ENCODE peak calls at places on chromosome 7, in eight cellular contexts. U is cardiac fibroblast, H is AG04450, K is suprapubic skin, F is heart left ventricle, M is osteocyte, X is Peyer's patch, C is ovary. J is an unnamed sample.

GRCh38 chr7:36638586-36639265 is 85.6 kb downstream of the AOAH start:
- DNase-seq in U (no peak), H (no peak), K (no peak), F (no peak), M (no peak), X (no peak), C (no peak), J (no peak)

GRCh38 chr7:41425926-41426325 is 277.0 kb downstream of the INHBA start:
- DNase-seq in U (peak; percentile 33), H (peak; percentile 57), K (no peak), F (no peak), M (no peak), X (no peak), C (no peak), J (no peak)

GRCh38 chr7:140571537-140572122 is 69.0 kb downstream of the DENND2A start:
- DNase-seq in U (no peak), H (no peak), K (no peak), F (no peak), M (no peak), X (no peak), C (no peak), J (no peak)

GRCh38 chr7:155635817-155636216 is 8.6 kb upstream of the RBM33 start:
- DNase-seq in U (no peak), H (no peak), K (no peak), F (no peak), M (no peak), X (no peak), C (no peak), J (no peak)

GRCh38 chr7:29077854-29078253 is 68.5 kb downstream of the CPVL start:
- DNase-seq in U (no peak), H (no peak), K (no peak), F (no peak), M (no peak), X (no peak), C (no peak), J (no peak)

GRCh38 chr7:117995850-117996650 is 122.8 kb upstream of the CTTNBP2 start:
- DNase-seq in U (no peak), H (no peak), K (no peak), F (no peak), M (no peak), X (no peak), C (no peak), J (no peak)

GRCh38 chr7:123283373-123283772 is 83.6 kb upstream of the SLC13A1 start:
- DNase-seq in U (no peak), H (no peak), K (no peak), F (no peak), M (no peak), X (no peak), C (no peak), J (no peak)

GRCh38 chr7:4216016-4216415 is 466.1 kb upstream of the FOXK1 start:
- DNase-seq in U (no peak), H (no peak), K (no peak), F (no peak), M (no peak), X (no peak), C (no peak), J (no peak)

GRCh38 chr7:120370954-120371353 is 98.0 kb downstream of the KCND2 start:
- DNase-seq in U (no peak), H (no peak), K (no peak), F (no peak), M (no peak), X (no peak), C (no peak), J (no peak)

GRCh38 chr7:80949449-80949848 is 30.6 kb upstream of the SEMA3C start:
- DNase-seq in U (no peak), H (no peak), K (no peak), F (no peak), M (no peak), X (no peak), C (no peak), J (no peak)

GRCh38 chr7:19404912-19405329 is 259.7 kb upstream of the FERD3L start:
- DNase-seq in U (peak; percentile 92), H (peak; percentile 94), K (no peak), F (no peak), M (no peak), X (no peak), C (no peak), J (no peak)

GRCh38 chr7:7761974-7762769 is 43.8 kb upstream of the RPA3 start:
- DNase-seq in U (peak; percentile 58), H (no peak), K (no peak), F (no peak), M (no peak), X (no peak), C (no peak), J (no peak)

GRCh38 chr7:29569648-29570047 is 6.0 kb downstream of the PRR15 start:
- DNase-seq in U (no peak), H (no peak), K (no peak), F (no peak), M (no peak), X (no peak), C (no peak), J (no peak)

GRCh38 chr7:7351832-7352231 is 169.5 kb downstream of the C1GALT1 start:
- DNase-seq in U (no peak), H (no peak), K (no peak), F (no peak), M (no peak), X (no peak), C (no peak), J (no peak)

GRCh38 chr7:51274001-51274400 is 42.6 kb downstream of the COBL start:
- DNase-seq in U (no peak), H (no peak), K (no peak), F (no peak), M (no peak), X (no peak), C (no peak), J (no peak)

GRCh38 chr7:16753102-16753931 is at the start of gene TSPAN13:
- DNase-seq in U (peak; percentile 65), H (no peak), K (peak; percentile 79), F (peak; percentile 80), M (peak; percentile 89), X (peak; percentile 85), C (peak; percentile 51), J (peak; percentile 92)

GRCh38 chr7:151999337-152000090 is 26.0 kb upstream of the GALNT11 start:
- DNase-seq in U (peak; percentile 55), H (no peak), K (no peak), F (no peak), M (no peak), X (no peak), C (no peak), J (no peak)

GRCh38 chr7:20647908-20648776 is 32.7 kb downstream of the ABCB5 start:
- DNase-seq in U (peak; percentile 20), H (no peak), K (no peak), F (no peak), M (no peak), X (no peak), C (no peak), J (no peak)

GRCh38 chr7:130141161-130141857 is 63.9 kb downstream of the TMEM209 start:
- DNase-seq in U (peak; percentile 86), H (peak; percentile 18), K (no peak), F (peak; percentile 78), M (peak; percentile 85), X (peak; percentile 52), C (peak; percentile 84), J (peak; percentile 84)
- TF ChIP-seq CTCF in U (no peak), H (no peak), K (no peak), F (no peak), M (no peak), X (no peak), C (no peak), J (no peak)

GRCh38 chr7:108109216-108109908 is 20.8 kb downstream of the LAMB4 start:
- DNase-seq in U (peak; percentile 32), H (no peak), K (no peak), F (no peak), M (no peak), X (no peak), C (no peak), J (no peak)

GRCh38 chr7:108118959-108119358 is 11.2 kb downstream of the LAMB4 start:
- DNase-seq in U (no peak), H (no peak), K (no peak), F (no peak), M (no peak), X (no peak), C (no peak), J (no peak)

GRCh38 chr7:108112683-108113082 is 17.5 kb downstream of the LAMB4 start:
- DNase-seq in U (no peak), H (no peak), K (no peak), F (no peak), M (no peak), X (no peak), C (no peak), J (no peak)

GRCh38 chr7:108120196-108120595 is 10.0 kb downstream of the LAMB4 start:
- DNase-seq in U (no peak), H (no peak), K (no peak), F (no peak), M (no peak), X (no peak), C (no peak), J (no peak)

GRCh38 chr7:108114117-108114841 is 15.9 kb downstream of the LAMB4 start:
- DNase-seq in U (no peak), H (no peak), K (no peak), F (no peak), M (no peak), X (no peak), C (no peak), J (no peak)
- TF ChIP-seq CTCF in U (peak; percentile 59), H (peak; percentile 33), K (no peak), F (peak; percentile 18), M (peak; percentile 46), X (peak; percentile 58), C (no peak), J (peak; percentile 67)

DNA sequence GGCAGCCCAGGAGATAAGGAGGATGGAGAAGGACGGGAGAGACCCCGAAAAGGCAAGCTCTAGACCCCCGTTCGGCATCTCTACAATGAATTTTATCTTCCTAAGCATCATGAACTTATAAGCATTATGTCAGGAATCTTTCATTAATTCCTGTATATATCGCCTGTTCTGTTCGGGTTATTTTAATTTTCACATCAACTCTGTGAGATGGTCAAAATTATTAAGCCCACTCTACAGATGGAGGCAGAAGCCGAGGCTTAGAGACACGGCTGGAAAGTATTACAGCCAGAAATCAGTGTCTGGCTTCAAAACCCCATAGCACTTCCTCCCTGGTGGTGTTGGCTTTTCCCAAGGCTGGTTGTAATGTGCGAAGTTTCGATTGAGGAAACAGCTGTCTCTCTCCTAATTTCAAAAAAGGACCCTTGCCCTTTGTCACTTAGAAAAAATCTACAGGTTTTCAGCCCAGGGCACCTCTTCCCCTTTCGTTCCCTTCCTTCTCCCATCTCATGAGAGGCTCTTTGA is 1.5 kb upstream of the GRM8 start:
- DNase-seq in U (no peak), H (no peak), K (no peak), F (no peak), M (no peak), X (no peak), C (no peak), J (no peak)
- TF ChIP-seq CTCF in U (no peak), H (no peak), K (no peak), F (peak; percentile 6), M (peak; percentile 9), X (no peak), C (no peak), J (peak; percentile 37)

DNA sequence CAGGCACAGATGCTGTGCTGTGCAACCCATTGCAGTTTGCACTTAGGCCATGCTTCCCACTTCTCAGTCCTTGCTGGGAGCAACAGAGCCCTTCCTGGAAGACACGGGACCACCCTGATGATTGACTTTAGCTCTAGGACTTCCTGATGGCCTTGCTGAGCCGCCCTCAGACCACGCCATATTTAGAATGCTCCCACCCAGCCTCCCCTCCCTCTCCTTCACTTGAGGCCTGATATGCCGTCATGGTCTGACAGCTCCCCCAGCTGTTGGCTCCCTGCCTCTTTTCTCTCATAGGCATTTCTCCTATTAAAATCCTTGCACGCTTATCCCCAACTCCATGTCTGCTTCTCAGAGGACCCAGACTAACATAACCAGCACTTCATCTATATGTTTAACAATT is 29.4 kb upstream of the GATAD1 start:
- DNase-seq in U (no peak), H (no peak), K (no peak), F (no peak), M (no peak), X (no peak), C (no peak), J (no peak)
- TF ChIP-seq CTCF in U (no peak), H (no peak), K (no peak), F (no peak), M (no peak), X (no peak), C (no peak), J (no peak)